ENCODE peak calls at places on chromosomes 3 and 15, in six cellular contexts. H is omental fat pad, D is HCT116, W is epithelial cell of esophagus, Z is fibroblast of the aortic adventitia, S is cardiac muscle cell. K is an unnamed sample.
A peak's percentile ranks its signal among the peaks of the same experiment; 100 is the strongest.

GRCh38 chr3:134008630-134009156 is 21.0 kb downstream of the SLCO2A1 start:
- DNase-seq in H (no peak), D (peak; percentile 79), W (peak; percentile 56), Z (peak; percentile 85), S (no peak), K (peak; percentile 86)

GRCh38 chr3:27800261-27800660 is 78.1 kb upstream of the EOMES start:
- DNase-seq in H (no peak), D (no peak), W (no peak), Z (peak; percentile 1), S (no peak), K (no peak)

GRCh38 chr3:141255864-141256263 is 24.2 kb downstream of the PXYLP1 start:
- DNase-seq in H (no peak), D (no peak), W (peak; percentile 29), Z (peak; percentile 35), S (peak; percentile 29), K (no peak)

GRCh38 chr3:153099131-153099530 is 62.9 kb upstream of the RAP2B start:
- DNase-seq in H (no peak), D (no peak), W (no peak), Z (no peak), S (no peak), K (no peak)

GRCh38 chr3:49414753-49415152 is 2.5 kb downstream of the TCTA start:
- DNase-seq in H (no peak), D (no peak), W (no peak), Z (no peak), S (no peak), K (no peak)

GRCh38 chr15:60568883-60569495 is 90.0 kb upstream of the ICE2 start:
- DNase-seq in H (no peak), D (no peak), W (no peak), Z (no peak), S (no peak), K (no peak)

GRCh38 chr15:99708563-99708962 is 24.7 kb downstream of the LYSMD4 start:
- DNase-seq in H (peak; percentile 50), D (peak; percentile 79), W (peak; percentile 95), Z (peak; percentile 87), S (no peak), K (peak; percentile 92)

GRCh38 chr3:189576486-189576885 is 54.7 kb upstream of the TP63 start:
- DNase-seq in H (no peak), D (no peak), W (no peak), Z (no peak), S (no peak), K (no peak)

GRCh38 chr3:149415484-149415883 is 38.0 kb upstream of the TM4SF1 start:
- DNase-seq in H (no peak), D (no peak), W (no peak), Z (peak; percentile 35), S (no peak), K (no peak)

GRCh38 chr3:64674591-64675076 is 13.2 kb downstream of the ADAMTS9 start:
- DNase-seq in H (no peak), D (no peak), W (no peak), Z (no peak), S (no peak), K (no peak)

GRCh38 chr3:179896507-179896906 is 140.2 kb downstream of the PEX5L start:
- DNase-seq in H (no peak), D (no peak), W (no peak), Z (no peak), S (no peak), K (no peak)

GRCh38 chr3:13051066-13051465 is 22.2 kb downstream of the IQSEC1 start:
- DNase-seq in H (no peak), D (no peak), W (no peak), Z (no peak), S (no peak), K (no peak)

GRCh38 chr3:39108309-39108708 is 829 bp downstream of the TTC21A start:
- DNase-seq in H (no peak), D (no peak), W (no peak), Z (no peak), S (no peak), K (no peak)

GRCh38 chr3:39105687-39106063 is 1.8 kb downstream of the GORASP1 start:
- DNase-seq in H (no peak), D (no peak), W (no peak), Z (no peak), S (no peak), K (no peak)

GRCh38 chr3:39106281-39107055 is 959 bp downstream of the GORASP1 start:
- DNase-seq in H (no peak), D (no peak), W (peak; percentile 57), Z (peak; percentile 41), S (peak; percentile 14), K (peak; percentile 21)

GRCh38 chr3:39107874-39108308 is 411 bp downstream of the TTC21A start:
- DNase-seq in H (no peak), D (no peak), W (no peak), Z (peak; percentile 21), S (no peak), K (no peak)

GRCh38 chr3:39107056-39107873 is at the start of the genes GORASP1 and TTC21A:
- DNase-seq in H (peak; percentile 58), D (peak; percentile 65), W (peak; percentile 89), Z (peak; percentile 85), S (peak; percentile 94), K (peak; percentile 81)
- TF ChIP-seq CTCF in H (no peak), D (no peak), W (no peak), Z (peak; percentile 11), S (no peak), K (no peak)

DNA sequence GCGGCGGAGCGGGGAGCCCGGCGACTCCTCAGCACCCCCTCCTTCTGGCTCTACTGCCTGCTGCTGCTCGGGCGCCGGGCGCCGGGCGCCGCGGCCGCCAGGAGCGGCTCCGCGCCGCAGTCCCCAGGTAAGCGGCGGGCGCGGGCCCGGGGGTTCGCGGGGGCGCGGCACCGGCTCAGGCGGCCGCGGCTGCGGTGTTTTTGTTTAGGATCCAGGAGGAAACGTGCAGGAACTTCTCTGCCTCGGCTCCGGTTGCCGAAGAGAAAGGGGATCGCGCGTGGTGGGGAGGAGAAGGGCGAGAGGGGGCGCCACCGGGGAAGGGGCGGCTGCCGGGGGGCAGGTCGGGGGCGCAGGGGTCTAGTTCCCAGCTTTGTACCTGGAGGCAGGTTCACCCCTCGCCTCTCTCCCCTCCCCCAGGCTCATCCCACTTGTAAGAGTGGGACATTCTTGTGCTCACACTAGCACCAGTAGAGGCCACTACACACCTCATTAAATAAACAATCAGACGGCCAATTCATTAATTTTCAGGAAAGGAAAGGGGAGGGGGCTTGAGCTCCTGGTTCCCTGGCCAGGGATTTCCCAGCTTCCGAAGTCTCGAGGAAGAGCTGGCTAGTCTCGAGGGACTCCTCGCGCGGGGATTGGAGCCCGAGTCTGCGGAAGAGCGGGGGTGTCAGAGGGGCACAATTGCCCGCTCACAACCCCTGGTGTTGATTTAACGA is 575 bp downstream of the NEO1 start:
- DNase-seq in H (no peak), D (peak; percentile 23), W (peak; percentile 27), Z (peak; percentile 17), S (peak; percentile 81), K (peak; percentile 25)
- TF ChIP-seq CTCF in H (no peak), D (peak; percentile 18), W (peak; percentile 28), Z (peak; percentile 27), S (peak; percentile 42), K (no peak)

GRCh38 chr15:48358229-48358641 is 27.0 kb downstream of the DUT start:
- DNase-seq in H (no peak), D (peak; percentile 21), W (peak; percentile 43), Z (peak; percentile 78), S (peak; percentile 18), K (no peak)
- TF ChIP-seq CTCF in H (no peak), D (peak; percentile 66), W (peak; percentile 53), Z (peak; percentile 64), S (peak; percentile 60), K (peak; percentile 49)

GRCh38 chr3:188207941-188208750 is 54.2 kb downstream of the LPP start:
- DNase-seq in H (no peak), D (no peak), W (no peak), Z (no peak), S (no peak), K (no peak)

GRCh38 chr3:188204516-188204915 is 50.6 kb downstream of the LPP start:
- DNase-seq in H (no peak), D (no peak), W (no peak), Z (no peak), S (no peak), K (no peak)

GRCh38 chr3:188208751-188209433 is 54.9 kb downstream of the LPP start:
- DNase-seq in H (no peak), D (no peak), W (peak; percentile 37), Z (peak; percentile 63), S (no peak), K (no peak)

GRCh38 chr3:188206787-188207186 is 52.8 kb downstream of the LPP start:
- DNase-seq in H (no peak), D (no peak), W (no peak), Z (no peak), S (no peak), K (no peak)

GRCh38 chr3:188205992-188206416 is 52.0 kb downstream of the LPP start:
- DNase-seq in H (no peak), D (peak; percentile 3), W (no peak), Z (no peak), S (no peak), K (no peak)
- TF ChIP-seq CTCF in H (no peak), D (peak; percentile 19), W (peak; percentile 31), Z (no peak), S (no peak), K (peak; percentile 25)

K was measured in mammary epithelial cell.